ENCODE peak calls at places on chromosomes 5 and 9, in four cellular contexts. Q is foreskin fibroblast, E is AG09309, N is body of pancreas. A is an unnamed sample.

GRCh38 chr5:72860499-72860898 is 44.0 kb downstream of the TNPO1 start:
- DNase-seq in E (peak; percentile 44), Q (peak; percentile 59), N (no peak), A (peak; percentile 49)

GRCh38 chr5:113095831-113096230 is 119.2 kb downstream of the DCP2 start:
- DNase-seq in N (no peak), E (no peak), Q (no peak), A (no peak)

GRCh38 chr9:26264709-26265601 is 586.7 kb upstream of the TUSC1 start:
- DNase-seq in N (no peak), E (peak; percentile 90), Q (peak; percentile 83), A (peak; percentile 30)

GRCh38 chr9:22401671-22402070 is 45.0 kb upstream of the DMRTA1 start:
- DNase-seq in E (no peak), N (no peak), Q (no peak), A (no peak)

GRCh38 chr9:94693485-94694191 is 32.9 kb upstream of the AOPEP start:
- DNase-seq in Q (no peak), N (no peak), E (no peak), A (no peak)

GRCh38 chr5:2899311-2899710 is 147.8 kb upstream of the IRX2 start:
- DNase-seq in Q (no peak), E (no peak), N (no peak), A (no peak)

GRCh38 chr9:10268500-10269485 is 344.0 kb downstream of the PTPRD start:
- DNase-seq in E (no peak), Q (no peak), N (peak; percentile 44), A (no peak)

GRCh38 chr5:141707535-141707934 is 25.5 kb upstream of the ARAP3 start:
- DNase-seq in E (no peak), N (no peak), Q (no peak), A (no peak)

DNA sequence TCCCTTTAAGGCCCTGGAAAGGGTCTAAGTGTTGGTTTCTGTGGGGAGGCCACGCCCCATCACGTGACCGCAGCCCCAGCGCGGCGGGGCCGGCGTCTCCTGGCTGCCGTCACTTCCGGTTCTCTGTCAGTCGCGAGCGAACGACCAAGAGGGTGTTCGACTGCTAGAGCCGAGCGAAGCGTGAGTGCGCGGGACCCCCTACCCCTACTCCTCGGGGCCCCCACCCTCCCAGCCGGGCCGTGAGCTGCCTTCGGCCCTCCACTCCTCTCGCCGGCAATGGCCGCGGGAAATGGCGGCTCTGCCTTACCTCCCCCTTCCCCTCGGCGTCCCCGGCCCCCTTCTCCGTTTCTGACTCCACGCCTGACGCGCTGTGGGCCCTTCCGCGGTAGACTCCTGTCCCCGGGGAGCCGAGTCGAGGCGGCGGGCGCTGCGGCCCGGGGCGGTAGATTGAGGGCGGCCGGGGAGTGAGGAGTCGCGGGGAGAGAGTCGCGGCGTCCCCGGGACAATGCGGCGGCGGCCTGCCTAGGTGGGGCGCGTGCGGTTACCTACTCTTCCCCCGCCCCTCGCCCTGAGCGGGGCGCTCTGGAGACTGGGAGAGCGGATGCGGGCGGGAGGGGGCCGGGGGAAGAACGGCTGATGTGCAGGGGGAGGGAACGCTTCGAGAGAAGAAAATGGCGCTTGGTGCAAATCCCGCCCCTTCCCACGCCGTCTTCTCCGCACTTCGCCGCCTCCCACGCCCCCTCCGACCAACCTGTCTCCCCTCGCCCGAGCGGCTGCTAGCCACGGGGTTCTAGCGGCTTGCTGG is at the start of gene SUB1:
- DNase-seq in N (peak; percentile 94), E (peak; percentile 56), Q (peak; percentile 97), A (peak; percentile 63)
- TF ChIP-seq CTCF in N (peak; percentile 18), E (no peak), Q (no peak), A (peak; percentile 10)

GRCh38 chr9:130243015-130243881 is 22.3 kb upstream of the HMCN2 start:
- DNase-seq in N (peak; percentile 75), E (no peak), Q (peak; percentile 59), A (no peak)
- H3K4me3 ChIP-seq in N (no peak overlapping the region), E (no peak overlapping the region), Q (no peak overlapping the region), A (no peak overlapping the region)

GRCh38 chr9:72537671-72538070 is 16.3 kb downstream of the TMC1 start:
- DNase-seq in N (no peak), Q (peak; percentile 21), E (no peak), A (no peak)

GRCh38 chr9:72539824-72540347 is 18.5 kb downstream of the TMC1 start:
- DNase-seq in E (no peak), Q (no peak), N (no peak), A (no peak)

GRCh38 chr9:72542917-72543316 is 21.5 kb downstream of the TMC1 start:
- DNase-seq in N (no peak), Q (peak; percentile 43), E (no peak), A (no peak)

GRCh38 chr9:72538926-72539702 is 17.7 kb downstream of the TMC1 start:
- DNase-seq in Q (peak; percentile 46), E (no peak), N (no peak), A (no peak)

GRCh38 chr9:72540348-72540873 is 19.0 kb downstream of the TMC1 start:
- DNase-seq in E (peak; percentile 87), N (no peak), Q (peak; percentile 75), A (no peak)
- TF ChIP-seq CTCF in E (no peak), N (no peak), Q (no peak), A (no peak)

GRCh38 chr5:172186114-172186695 is 1.8 kb downstream of the STK10 start:
- DNase-seq in E (no peak), N (no peak), Q (no peak), A (no peak)
- H3K4me3 ChIP-seq in E (peak overlapping the region; percentile 89), N (no peak overlapping the region), Q (peak overlapping the region; percentile 97), A (peak overlapping the region; percentile 87)

GRCh38 chr9:121120386-121120785 is 45.6 kb downstream of the CNTRL start:
- DNase-seq in N (no peak), E (no peak), Q (no peak), A (no peak)

GRCh38 chr9:121118266-121118665 is 43.5 kb downstream of the CNTRL start:
- DNase-seq in N (no peak), Q (no peak), E (no peak), A (no peak)

GRCh38 chr9:121123816-121124536 is 49.2 kb downstream of the CNTRL start:
- DNase-seq in E (no peak), N (no peak), Q (no peak), A (no peak)

GRCh38 chr9:121122450-121123032 is 47.8 kb downstream of the CNTRL start:
- DNase-seq in E (no peak), Q (peak; percentile 2), N (no peak), A (no peak)

GRCh38 chr9:121121582-121122087 is 46.9 kb downstream of the CNTRL start:
- DNase-seq in Q (peak; percentile 98), N (peak; percentile 97), E (peak; percentile 72), A (peak; percentile 85)
- TF ChIP-seq CTCF in Q (peak; percentile 10), N (peak; percentile 61), E (peak; percentile 24), A (peak; percentile 33)

GRCh38 chr5:98767563-98767962 is 5.9 kb upstream of the RGMB start:
- DNase-seq in Q (peak; percentile 40), N (no peak), E (no peak), A (no peak)
- H3K4me3 ChIP-seq in Q (peak overlapping the region; percentile 79), N (no peak overlapping the region), E (no peak overlapping the region), A (no peak overlapping the region)

DNA sequence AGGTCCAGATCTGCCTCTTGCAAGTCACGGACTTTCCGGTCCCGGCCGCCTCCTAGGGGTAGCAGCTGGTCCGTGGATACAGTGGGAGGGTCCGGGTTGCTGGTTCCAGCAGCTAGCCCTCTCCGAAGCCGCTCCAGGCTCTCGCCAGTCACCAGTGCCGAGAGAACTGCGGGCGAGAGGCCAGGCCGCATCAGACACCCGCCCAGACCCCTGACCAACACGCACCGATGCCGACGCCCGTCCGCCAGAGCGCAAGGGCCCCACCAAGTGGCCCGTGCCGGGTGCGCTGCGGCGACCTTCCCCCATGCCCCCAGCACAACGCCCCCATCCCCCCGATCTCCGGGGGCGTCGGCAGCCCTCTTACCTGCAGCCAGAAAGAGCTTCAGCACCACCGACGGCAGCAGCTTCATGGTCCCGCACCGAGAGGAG is 470 bp downstream of the HBEGF start:
- DNase-seq in N (peak; percentile 54), Q (peak; percentile 85), E (no peak), A (no peak)
- TF ChIP-seq CTCF in N (peak; percentile 24), Q (peak; percentile 27), E (peak; percentile 53), A (peak; percentile 38)